ENCODE peak calls at places on chromosomes 11 and 22, in eight cellular contexts. One of them, this sample, is unnamed.

GRCh38 chr22:30279389-30279788 is 9.9 kb downstream of the CASTOR1 start:
- DNase-seq in GM04503: no peak
- DNase-seq in stimulated activated CD4-positive, alpha-beta T cell treated with anti-CD3 and anti-CD28 coated beads, TNF-alpha, amount 100 ng/mL, for 48 hours: no peak
- DNase-seq in NCI-H2029: no peak
- DNase-seq in uterus: no peak
- DNase-seq in activated CD4-positive, alpha-beta T cell treated with anti-CD3 and anti-CD28 coated beads for 4 hours: no peak
- DNase-seq in HEK293T: no peak
- DNase-seq in T-helper 9 cell: no peak
- DNase-seq in this sample: no peak

GRCh38 chr22:30212996-30213441 is 33.5 kb downstream of the LIF start:
- DNase-seq in GM04503: no peak
- DNase-seq in stimulated activated CD4-positive, alpha-beta T cell treated with anti-CD3 and anti-CD28 coated beads, TNF-alpha, amount 100 ng/mL, for 48 hours: no peak
- DNase-seq in NCI-H2029: no peak
- DNase-seq in uterus: no peak
- DNase-seq in activated CD4-positive, alpha-beta T cell treated with anti-CD3 and anti-CD28 coated beads for 4 hours: no peak
- DNase-seq in HEK293T: no peak
- DNase-seq in T-helper 9 cell: no peak
- DNase-seq in this sample: no peak

GRCh38 chr11:47186937-47187681 is 875 bp upstream of the PACSIN3 start:
- DNase-seq in GM04503: no peak
- DNase-seq in stimulated activated CD4-positive, alpha-beta T cell treated with anti-CD3 and anti-CD28 coated beads, TNF-alpha, amount 100 ng/mL, for 48 hours: peak; percentile 25
- DNase-seq in NCI-H2029: no peak
- DNase-seq in uterus: peak; percentile 72
- DNase-seq in activated CD4-positive, alpha-beta T cell treated with anti-CD3 and anti-CD28 coated beads for 4 hours: peak; percentile 57
- DNase-seq in HEK293T: no peak
- DNase-seq in T-helper 9 cell: no peak
- DNase-seq in this sample: no peak

GRCh38 chr11:3174387-3174786 is 9.3 kb upstream of the OSBPL5 start:
- DNase-seq in GM04503: no peak
- DNase-seq in stimulated activated CD4-positive, alpha-beta T cell treated with anti-CD3 and anti-CD28 coated beads, TNF-alpha, amount 100 ng/mL, for 48 hours: no peak
- DNase-seq in NCI-H2029: no peak
- DNase-seq in uterus: no peak
- DNase-seq in activated CD4-positive, alpha-beta T cell treated with anti-CD3 and anti-CD28 coated beads for 4 hours: no peak
- DNase-seq in HEK293T: no peak
- DNase-seq in T-helper 9 cell: no peak
- DNase-seq in this sample: no peak

GRCh38 chr11:44928144-44928543 is 22.5 kb downstream of the TP53I11 start:
- DNase-seq in GM04503: no peak
- DNase-seq in stimulated activated CD4-positive, alpha-beta T cell treated with anti-CD3 and anti-CD28 coated beads, TNF-alpha, amount 100 ng/mL, for 48 hours: no peak
- DNase-seq in NCI-H2029: no peak
- DNase-seq in uterus: no peak
- DNase-seq in activated CD4-positive, alpha-beta T cell treated with anti-CD3 and anti-CD28 coated beads for 4 hours: no peak
- DNase-seq in HEK293T: no peak
- DNase-seq in T-helper 9 cell: no peak
- DNase-seq in this sample: no peak

GRCh38 chr22:38051900-38052862 is 5.0 kb upstream of the PICK1 start:
- DNase-seq in GM04503: no peak
- DNase-seq in stimulated activated CD4-positive, alpha-beta T cell treated with anti-CD3 and anti-CD28 coated beads, TNF-alpha, amount 100 ng/mL, for 48 hours: peak; percentile 48
- DNase-seq in NCI-H2029: peak; percentile 51
- DNase-seq in uterus: peak; percentile 74
- DNase-seq in activated CD4-positive, alpha-beta T cell treated with anti-CD3 and anti-CD28 coated beads for 4 hours: peak; percentile 73
- DNase-seq in HEK293T: peak; percentile 96
- DNase-seq in T-helper 9 cell: peak; percentile 69
- DNase-seq in this sample: peak; percentile 85

GRCh38 chr22:48315415-48316244 is 1512.0 kb downstream of the BRD1 start:
- DNase-seq in GM04503: no peak
- DNase-seq in stimulated activated CD4-positive, alpha-beta T cell treated with anti-CD3 and anti-CD28 coated beads, TNF-alpha, amount 100 ng/mL, for 48 hours: no peak
- DNase-seq in NCI-H2029: no peak
- DNase-seq in uterus: peak; percentile 8
- DNase-seq in activated CD4-positive, alpha-beta T cell treated with anti-CD3 and anti-CD28 coated beads for 4 hours: no peak
- DNase-seq in HEK293T: no peak
- DNase-seq in T-helper 9 cell: no peak
- DNase-seq in this sample: no peak

GRCh38 chr22:49235463-49236300 is 592.0 kb downstream of the BRD1 start:
- DNase-seq in GM04503: no peak
- DNase-seq in stimulated activated CD4-positive, alpha-beta T cell treated with anti-CD3 and anti-CD28 coated beads, TNF-alpha, amount 100 ng/mL, for 48 hours: no peak
- DNase-seq in NCI-H2029: peak; percentile 83
- DNase-seq in uterus: no peak
- DNase-seq in activated CD4-positive, alpha-beta T cell treated with anti-CD3 and anti-CD28 coated beads for 4 hours: no peak
- DNase-seq in HEK293T: no peak
- DNase-seq in T-helper 9 cell: no peak
- DNase-seq in this sample: peak; percentile 23

GRCh38 chr11:59137190-59137589 is 5.5 kb upstream of the FAM111A start:
- DNase-seq in GM04503: no peak
- DNase-seq in stimulated activated CD4-positive, alpha-beta T cell treated with anti-CD3 and anti-CD28 coated beads, TNF-alpha, amount 100 ng/mL, for 48 hours: no peak
- DNase-seq in NCI-H2029: no peak
- DNase-seq in uterus: no peak
- DNase-seq in activated CD4-positive, alpha-beta T cell treated with anti-CD3 and anti-CD28 coated beads for 4 hours: no peak
- DNase-seq in HEK293T: no peak
- DNase-seq in T-helper 9 cell: no peak
- DNase-seq in this sample: no peak

GRCh38 chr11:71222318-71223080 is 29.9 kb downstream of the SHANK2 start:
- DNase-seq in GM04503: no peak
- DNase-seq in stimulated activated CD4-positive, alpha-beta T cell treated with anti-CD3 and anti-CD28 coated beads, TNF-alpha, amount 100 ng/mL, for 48 hours: no peak
- DNase-seq in NCI-H2029: no peak
- DNase-seq in uterus: no peak
- DNase-seq in activated CD4-positive, alpha-beta T cell treated with anti-CD3 and anti-CD28 coated beads for 4 hours: no peak
- DNase-seq in HEK293T: no peak
- DNase-seq in T-helper 9 cell: no peak
- DNase-seq in this sample: no peak

GRCh38 chr11:129446572-129446971 is 70.9 kb downstream of the BARX2 start:
- DNase-seq in GM04503: no peak
- DNase-seq in stimulated activated CD4-positive, alpha-beta T cell treated with anti-CD3 and anti-CD28 coated beads, TNF-alpha, amount 100 ng/mL, for 48 hours: no peak
- DNase-seq in NCI-H2029: no peak
- DNase-seq in uterus: no peak
- DNase-seq in activated CD4-positive, alpha-beta T cell treated with anti-CD3 and anti-CD28 coated beads for 4 hours: no peak
- DNase-seq in HEK293T: no peak
- DNase-seq in T-helper 9 cell: no peak
- DNase-seq in this sample: no peak

GRCh38 chr22:29967461-29967860 is 84.5 kb downstream of the MTMR3 start:
- DNase-seq in GM04503: no peak
- DNase-seq in stimulated activated CD4-positive, alpha-beta T cell treated with anti-CD3 and anti-CD28 coated beads, TNF-alpha, amount 100 ng/mL, for 48 hours: no peak
- DNase-seq in NCI-H2029: no peak
- DNase-seq in uterus: no peak
- DNase-seq in activated CD4-positive, alpha-beta T cell treated with anti-CD3 and anti-CD28 coated beads for 4 hours: no peak
- DNase-seq in HEK293T: no peak
- DNase-seq in T-helper 9 cell: no peak
- DNase-seq in this sample: no peak

GRCh38 chr11:73182824-73183321 is 35.2 kb upstream of the P2RY2 start:
- DNase-seq in GM04503: no peak
- DNase-seq in stimulated activated CD4-positive, alpha-beta T cell treated with anti-CD3 and anti-CD28 coated beads, TNF-alpha, amount 100 ng/mL, for 48 hours: no peak
- DNase-seq in NCI-H2029: no peak
- DNase-seq in uterus: no peak
- DNase-seq in activated CD4-positive, alpha-beta T cell treated with anti-CD3 and anti-CD28 coated beads for 4 hours: no peak
- DNase-seq in HEK293T: no peak
- DNase-seq in T-helper 9 cell: no peak
- DNase-seq in this sample: peak; percentile 93

GRCh38 chr11:40384991-40385390 is 1074.5 kb downstream of the LRRC4C start:
- DNase-seq in GM04503: peak; percentile 16
- DNase-seq in stimulated activated CD4-positive, alpha-beta T cell treated with anti-CD3 and anti-CD28 coated beads, TNF-alpha, amount 100 ng/mL, for 48 hours: no peak
- DNase-seq in NCI-H2029: no peak
- DNase-seq in uterus: no peak
- DNase-seq in activated CD4-positive, alpha-beta T cell treated with anti-CD3 and anti-CD28 coated beads for 4 hours: no peak
- DNase-seq in HEK293T: no peak
- DNase-seq in T-helper 9 cell: no peak
- DNase-seq in this sample: no peak

GRCh38 chr11:2269601-2270321 is 627 bp downstream of the ASCL2 start:
- DNase-seq in GM04503: no peak
- DNase-seq in stimulated activated CD4-positive, alpha-beta T cell treated with anti-CD3 and anti-CD28 coated beads, TNF-alpha, amount 100 ng/mL, for 48 hours: no peak
- DNase-seq in NCI-H2029: no peak
- DNase-seq in uterus: peak; percentile 53
- DNase-seq in activated CD4-positive, alpha-beta T cell treated with anti-CD3 and anti-CD28 coated beads for 4 hours: peak; percentile 39
- DNase-seq in HEK293T: no peak
- DNase-seq in T-helper 9 cell: no peak
- DNase-seq in this sample: peak; percentile 73

GRCh38 chr22:33832558-33833151 is 87.6 kb downstream of the LARGE1 start:
- DNase-seq in GM04503: no peak
- DNase-seq in stimulated activated CD4-positive, alpha-beta T cell treated with anti-CD3 and anti-CD28 coated beads, TNF-alpha, amount 100 ng/mL, for 48 hours: no peak
- DNase-seq in NCI-H2029: no peak
- DNase-seq in uterus: no peak
- DNase-seq in activated CD4-positive, alpha-beta T cell treated with anti-CD3 and anti-CD28 coated beads for 4 hours: no peak
- DNase-seq in HEK293T: no peak
- DNase-seq in T-helper 9 cell: no peak
- DNase-seq in this sample: no peak

GRCh38 chr22:41532908-41533825 is 11.1 kb downstream of the POLR3H start:
- DNase-seq in GM04503: no peak
- DNase-seq in stimulated activated CD4-positive, alpha-beta T cell treated with anti-CD3 and anti-CD28 coated beads, TNF-alpha, amount 100 ng/mL, for 48 hours: peak; percentile 55
- DNase-seq in NCI-H2029: peak; percentile 40
- DNase-seq in uterus: peak; percentile 75
- DNase-seq in activated CD4-positive, alpha-beta T cell treated with anti-CD3 and anti-CD28 coated beads for 4 hours: peak; percentile 58
- DNase-seq in HEK293T: peak; percentile 76
- DNase-seq in T-helper 9 cell: peak; percentile 70
- DNase-seq in this sample: peak; percentile 55

GRCh38 chr11:14312736-14313438 is 46.1 kb downstream of the RRAS2 start:
- DNase-seq in GM04503: no peak
- DNase-seq in stimulated activated CD4-positive, alpha-beta T cell treated with anti-CD3 and anti-CD28 coated beads, TNF-alpha, amount 100 ng/mL, for 48 hours: no peak
- DNase-seq in NCI-H2029: no peak
- DNase-seq in uterus: no peak
- DNase-seq in activated CD4-positive, alpha-beta T cell treated with anti-CD3 and anti-CD28 coated beads for 4 hours: no peak
- DNase-seq in HEK293T: no peak
- DNase-seq in T-helper 9 cell: no peak
- DNase-seq in this sample: no peak

GRCh38 chr11:112012877-112013276 is 12.3 kb upstream of the DLAT start:
- DNase-seq in GM04503: no peak
- DNase-seq in stimulated activated CD4-positive, alpha-beta T cell treated with anti-CD3 and anti-CD28 coated beads, TNF-alpha, amount 100 ng/mL, for 48 hours: no peak
- DNase-seq in NCI-H2029: no peak
- DNase-seq in uterus: no peak
- DNase-seq in activated CD4-positive, alpha-beta T cell treated with anti-CD3 and anti-CD28 coated beads for 4 hours: no peak
- DNase-seq in HEK293T: no peak
- DNase-seq in T-helper 9 cell: no peak
- DNase-seq in this sample: no peak

GRCh38 chr22:19631899-19632670 is 82.2 kb upstream of the SEPTIN5 start:
- DNase-seq in GM04503: no peak
- DNase-seq in stimulated activated CD4-positive, alpha-beta T cell treated with anti-CD3 and anti-CD28 coated beads, TNF-alpha, amount 100 ng/mL, for 48 hours: no peak
- DNase-seq in NCI-H2029: no peak
- DNase-seq in uterus: no peak
- DNase-seq in activated CD4-positive, alpha-beta T cell treated with anti-CD3 and anti-CD28 coated beads for 4 hours: no peak
- DNase-seq in HEK293T: peak; percentile 62
- DNase-seq in T-helper 9 cell: no peak
- DNase-seq in this sample: peak; percentile 61

GRCh38 chr22:38056969-38057841 is at the start of gene PICK1:
- DNase-seq in GM04503: peak; percentile 71
- DNase-seq in stimulated activated CD4-positive, alpha-beta T cell treated with anti-CD3 and anti-CD28 coated beads, TNF-alpha, amount 100 ng/mL, for 48 hours: peak; percentile 78
- DNase-seq in NCI-H2029: peak; percentile 92
- DNase-seq in uterus: peak; percentile 90
- DNase-seq in activated CD4-positive, alpha-beta T cell treated with anti-CD3 and anti-CD28 coated beads for 4 hours: peak; percentile 80
- DNase-seq in HEK293T: peak; percentile 97
- DNase-seq in T-helper 9 cell: peak; percentile 72
- DNase-seq in this sample: peak; percentile 82

This sample was measured in HT-29.